ENCODE peak calls at places on chromosomes 12 and 14, in seven cellular contexts. One of them, this sample, is unnamed.

GRCh38 chr14:29242755-29243340 is 476.3 kb downstream of the FOXG1 start:
- DNase-seq in B cell: no peak
- DNase-seq in retina: peak; percentile 61
- DNase-seq in endothelial cell: no peak
- DNase-seq in naive thymus-derived CD4-positive, alpha-beta T cell: no peak
- DNase-seq in heart left ventricle: no peak
- DNase-seq in stimulated activated CD4-positive, alpha-beta T cell treated with anti-CD3 and anti-CD28 coated beads, TNF-alpha, amount 100 ng/mL, for 4 hours: no peak
- DNase-seq in this sample: no peak

GRCh38 chr12:71567562-71567961 is 96.1 kb downstream of the ZFC3H1 start:
- DNase-seq in heart left ventricle: no peak
- DNase-seq in stimulated activated CD4-positive, alpha-beta T cell treated with anti-CD3 and anti-CD28 coated beads, TNF-alpha, amount 100 ng/mL, for 4 hours: no peak
- DNase-seq in B cell: no peak
- DNase-seq in naive thymus-derived CD4-positive, alpha-beta T cell: no peak
- DNase-seq in endothelial cell: no peak
- DNase-seq in retina: no peak
- DNase-seq in this sample: no peak

GRCh38 chr14:99116741-99117295 is 155.2 kb downstream of the BCL11B start:
- DNase-seq in heart left ventricle: no peak
- DNase-seq in naive thymus-derived CD4-positive, alpha-beta T cell: no peak
- DNase-seq in retina: no peak
- DNase-seq in endothelial cell: no peak
- DNase-seq in B cell: no peak
- DNase-seq in stimulated activated CD4-positive, alpha-beta T cell treated with anti-CD3 and anti-CD28 coated beads, TNF-alpha, amount 100 ng/mL, for 4 hours: no peak
- DNase-seq in this sample: no peak

GRCh38 chr14:47678157-47678556 is 2.8 kb upstream of the MDGA2 start:
- DNase-seq in retina: no peak
- DNase-seq in B cell: no peak
- DNase-seq in naive thymus-derived CD4-positive, alpha-beta T cell: no peak
- DNase-seq in heart left ventricle: no peak
- DNase-seq in endothelial cell: no peak
- DNase-seq in stimulated activated CD4-positive, alpha-beta T cell treated with anti-CD3 and anti-CD28 coated beads, TNF-alpha, amount 100 ng/mL, for 4 hours: no peak
- DNase-seq in this sample: no peak

GRCh38 chr12:130713581-130713991 is 2.5 kb downstream of the RIMBP2 start:
- DNase-seq in endothelial cell: no peak
- DNase-seq in retina: peak; percentile 51
- DNase-seq in B cell: no peak
- DNase-seq in naive thymus-derived CD4-positive, alpha-beta T cell: no peak
- DNase-seq in stimulated activated CD4-positive, alpha-beta T cell treated with anti-CD3 and anti-CD28 coated beads, TNF-alpha, amount 100 ng/mL, for 4 hours: no peak
- DNase-seq in heart left ventricle: peak; percentile 56
- DNase-seq in this sample: peak; percentile 42

GRCh38 chr12:21476949-21477348 is 24.5 kb downstream of the RECQL start:
- DNase-seq in stimulated activated CD4-positive, alpha-beta T cell treated with anti-CD3 and anti-CD28 coated beads, TNF-alpha, amount 100 ng/mL, for 4 hours: no peak
- DNase-seq in heart left ventricle: no peak
- DNase-seq in B cell: no peak
- DNase-seq in endothelial cell: no peak
- DNase-seq in naive thymus-derived CD4-positive, alpha-beta T cell: no peak
- DNase-seq in retina: no peak
- DNase-seq in this sample: no peak

GRCh38 chr14:103189481-103190470 is 66.5 kb downstream of the TNFAIP2 start:
- DNase-seq in retina: no peak
- DNase-seq in stimulated activated CD4-positive, alpha-beta T cell treated with anti-CD3 and anti-CD28 coated beads, TNF-alpha, amount 100 ng/mL, for 4 hours: no peak
- DNase-seq in naive thymus-derived CD4-positive, alpha-beta T cell: no peak
- DNase-seq in heart left ventricle: no peak
- DNase-seq in endothelial cell: no peak
- DNase-seq in B cell: no peak
- DNase-seq in this sample: no peak

GRCh38 chr12:76643438-76643837 is 83.9 kb upstream of the OSBPL8 start:
- DNase-seq in retina: no peak
- DNase-seq in stimulated activated CD4-positive, alpha-beta T cell treated with anti-CD3 and anti-CD28 coated beads, TNF-alpha, amount 100 ng/mL, for 4 hours: no peak
- DNase-seq in endothelial cell: no peak
- DNase-seq in naive thymus-derived CD4-positive, alpha-beta T cell: no peak
- DNase-seq in heart left ventricle: no peak
- DNase-seq in B cell: no peak
- DNase-seq in this sample: no peak

GRCh38 chr12:98073610-98074009 is 441.8 kb upstream of the TMPO start:
- DNase-seq in stimulated activated CD4-positive, alpha-beta T cell treated with anti-CD3 and anti-CD28 coated beads, TNF-alpha, amount 100 ng/mL, for 4 hours: no peak
- DNase-seq in endothelial cell: no peak
- DNase-seq in retina: no peak
- DNase-seq in naive thymus-derived CD4-positive, alpha-beta T cell: no peak
- DNase-seq in B cell: no peak
- DNase-seq in heart left ventricle: no peak
- DNase-seq in this sample: peak; percentile 12

GRCh38 chr12:91685917-91686316 is 459.7 kb downstream of the BTG1 start:
- DNase-seq in stimulated activated CD4-positive, alpha-beta T cell treated with anti-CD3 and anti-CD28 coated beads, TNF-alpha, amount 100 ng/mL, for 4 hours: no peak
- DNase-seq in naive thymus-derived CD4-positive, alpha-beta T cell: no peak
- DNase-seq in B cell: no peak
- DNase-seq in retina: no peak
- DNase-seq in endothelial cell: no peak
- DNase-seq in heart left ventricle: no peak
- DNase-seq in this sample: no peak

GRCh38 chr12:68559984-68560822 is 50.5 kb upstream of the RAP1B start:
- DNase-seq in endothelial cell: peak; percentile 5
- DNase-seq in stimulated activated CD4-positive, alpha-beta T cell treated with anti-CD3 and anti-CD28 coated beads, TNF-alpha, amount 100 ng/mL, for 4 hours: no peak
- DNase-seq in retina: no peak
- DNase-seq in heart left ventricle: no peak
- DNase-seq in naive thymus-derived CD4-positive, alpha-beta T cell: no peak
- DNase-seq in B cell: no peak
- DNase-seq in this sample: no peak

GRCh38 chr14:104192146-104192882 is 53.9 kb downstream of the KIF26A start:
- DNase-seq in endothelial cell: no peak
- DNase-seq in stimulated activated CD4-positive, alpha-beta T cell treated with anti-CD3 and anti-CD28 coated beads, TNF-alpha, amount 100 ng/mL, for 4 hours: no peak
- DNase-seq in B cell: no peak
- DNase-seq in retina: no peak
- DNase-seq in heart left ventricle: no peak
- DNase-seq in naive thymus-derived CD4-positive, alpha-beta T cell: no peak
- DNase-seq in this sample: no peak

GRCh38 chr14:95662376-95663186 is 23.6 kb upstream of the TCL1B start:
- DNase-seq in B cell: peak; percentile 44
- DNase-seq in stimulated activated CD4-positive, alpha-beta T cell treated with anti-CD3 and anti-CD28 coated beads, TNF-alpha, amount 100 ng/mL, for 4 hours: no peak
- DNase-seq in naive thymus-derived CD4-positive, alpha-beta T cell: no peak
- DNase-seq in retina: no peak
- DNase-seq in endothelial cell: no peak
- DNase-seq in heart left ventricle: no peak
- DNase-seq in this sample: no peak

GRCh38 chr12:107891967-107892366 is 117.5 kb downstream of the ASCL4 start:
- DNase-seq in B cell: no peak
- DNase-seq in retina: no peak
- DNase-seq in endothelial cell: peak; percentile 34
- DNase-seq in naive thymus-derived CD4-positive, alpha-beta T cell: no peak
- DNase-seq in stimulated activated CD4-positive, alpha-beta T cell treated with anti-CD3 and anti-CD28 coated beads, TNF-alpha, amount 100 ng/mL, for 4 hours: no peak
- DNase-seq in heart left ventricle: no peak
- DNase-seq in this sample: no peak

GRCh38 chr12:22042981-22043669 is 2.9 kb upstream of the CMAS start:
- DNase-seq in endothelial cell: no peak
- DNase-seq in B cell: no peak
- DNase-seq in retina: no peak
- DNase-seq in heart left ventricle: no peak
- DNase-seq in naive thymus-derived CD4-positive, alpha-beta T cell: no peak
- DNase-seq in stimulated activated CD4-positive, alpha-beta T cell treated with anti-CD3 and anti-CD28 coated beads, TNF-alpha, amount 100 ng/mL, for 4 hours: no peak
- DNase-seq in this sample: no peak

GRCh38 chr12:50579757-50580267 is 75.0 kb downstream of the DIP2B start:
- DNase-seq in stimulated activated CD4-positive, alpha-beta T cell treated with anti-CD3 and anti-CD28 coated beads, TNF-alpha, amount 100 ng/mL, for 4 hours: no peak
- DNase-seq in heart left ventricle: no peak
- DNase-seq in retina: no peak
- DNase-seq in B cell: peak; percentile 30
- DNase-seq in endothelial cell: no peak
- DNase-seq in naive thymus-derived CD4-positive, alpha-beta T cell: no peak
- DNase-seq in this sample: no peak

GRCh38 chr12:20865873-20866272 is 55.4 kb downstream of the SLCO1B3 start:
- DNase-seq in naive thymus-derived CD4-positive, alpha-beta T cell: no peak
- DNase-seq in retina: no peak
- DNase-seq in stimulated activated CD4-positive, alpha-beta T cell treated with anti-CD3 and anti-CD28 coated beads, TNF-alpha, amount 100 ng/mL, for 4 hours: no peak
- DNase-seq in heart left ventricle: no peak
- DNase-seq in B cell: no peak
- DNase-seq in endothelial cell: no peak
- DNase-seq in this sample: no peak

GRCh38 chr14:92491782-92492181 is 21.8 kb upstream of the RIN3 start:
- DNase-seq in stimulated activated CD4-positive, alpha-beta T cell treated with anti-CD3 and anti-CD28 coated beads, TNF-alpha, amount 100 ng/mL, for 4 hours: no peak
- DNase-seq in endothelial cell: no peak
- DNase-seq in retina: no peak
- DNase-seq in B cell: no peak
- DNase-seq in heart left ventricle: no peak
- DNase-seq in naive thymus-derived CD4-positive, alpha-beta T cell: no peak
- DNase-seq in this sample: no peak

GRCh38 chr12:65565601-65566560 is 258.4 kb upstream of the HMGA2 start:
- DNase-seq in retina: no peak
- DNase-seq in endothelial cell: no peak
- DNase-seq in heart left ventricle: no peak
- DNase-seq in B cell: no peak
- DNase-seq in stimulated activated CD4-positive, alpha-beta T cell treated with anti-CD3 and anti-CD28 coated beads, TNF-alpha, amount 100 ng/mL, for 4 hours: no peak
- DNase-seq in naive thymus-derived CD4-positive, alpha-beta T cell: no peak
- DNase-seq in this sample: no peak

GRCh38 chr14:88468396-88468795 is 82.9 kb downstream of the SPATA7 start:
- DNase-seq in retina: no peak
- DNase-seq in stimulated activated CD4-positive, alpha-beta T cell treated with anti-CD3 and anti-CD28 coated beads, TNF-alpha, amount 100 ng/mL, for 4 hours: no peak
- DNase-seq in B cell: no peak
- DNase-seq in endothelial cell: no peak
- DNase-seq in heart left ventricle: no peak
- DNase-seq in naive thymus-derived CD4-positive, alpha-beta T cell: no peak
- DNase-seq in this sample: no peak

GRCh38 chr14:99755629-99756603 is 37.3 kb upstream of the EML1 start:
- DNase-seq in heart left ventricle: peak; percentile 91
- DNase-seq in endothelial cell: no peak
- DNase-seq in naive thymus-derived CD4-positive, alpha-beta T cell: no peak
- DNase-seq in stimulated activated CD4-positive, alpha-beta T cell treated with anti-CD3 and anti-CD28 coated beads, TNF-alpha, amount 100 ng/mL, for 4 hours: no peak
- DNase-seq in retina: no peak
- DNase-seq in B cell: no peak
- DNase-seq in this sample: peak; percentile 64

GRCh38 chr14:21068521-21069387 is 1.4 kb upstream of the ARHGEF40 start:
- DNase-seq in B cell: peak; percentile 82
- DNase-seq in retina: peak; percentile 78
- DNase-seq in heart left ventricle: no peak
- DNase-seq in endothelial cell: peak; percentile 67
- DNase-seq in stimulated activated CD4-positive, alpha-beta T cell treated with anti-CD3 and anti-CD28 coated beads, TNF-alpha, amount 100 ng/mL, for 4 hours: peak; percentile 23
- DNase-seq in naive thymus-derived CD4-positive, alpha-beta T cell: peak; percentile 35
- DNase-seq in this sample: peak; percentile 69

GRCh38 chr14:21894003-21894897 is 220.6 kb upstream of the OR4E1 start:
- DNase-seq in B cell: no peak
- DNase-seq in naive thymus-derived CD4-positive, alpha-beta T cell: peak; percentile 35
- DNase-seq in retina: no peak
- DNase-seq in endothelial cell: peak; percentile 56
- DNase-seq in heart left ventricle: no peak
- DNase-seq in stimulated activated CD4-positive, alpha-beta T cell treated with anti-CD3 and anti-CD28 coated beads, TNF-alpha, amount 100 ng/mL, for 4 hours: peak; percentile 25
- DNase-seq in this sample: peak; percentile 10

GRCh38 chr12:108180255-108181094 is 51.4 kb downstream of the WSCD2 start:
- DNase-seq in naive thymus-derived CD4-positive, alpha-beta T cell: no peak
- DNase-seq in stimulated activated CD4-positive, alpha-beta T cell treated with anti-CD3 and anti-CD28 coated beads, TNF-alpha, amount 100 ng/mL, for 4 hours: no peak
- DNase-seq in B cell: no peak
- DNase-seq in retina: no peak
- DNase-seq in heart left ventricle: no peak
- DNase-seq in endothelial cell: no peak
- DNase-seq in this sample: no peak

GRCh38 chr14:104776481-104776880 is 19.1 kb downstream of the AKT1 start:
- DNase-seq in B cell: no peak
- DNase-seq in endothelial cell: no peak
- DNase-seq in naive thymus-derived CD4-positive, alpha-beta T cell: no peak
- DNase-seq in retina: no peak
- DNase-seq in heart left ventricle: no peak
- DNase-seq in stimulated activated CD4-positive, alpha-beta T cell treated with anti-CD3 and anti-CD28 coated beads, TNF-alpha, amount 100 ng/mL, for 4 hours: no peak
- DNase-seq in this sample: no peak

GRCh38 chr14:75274899-75275569 is 3.6 kb upstream of the FOS start:
- DNase-seq in endothelial cell: no peak
- DNase-seq in naive thymus-derived CD4-positive, alpha-beta T cell: peak; percentile 76
- DNase-seq in heart left ventricle: peak; percentile 71
- DNase-seq in B cell: peak; percentile 79
- DNase-seq in stimulated activated CD4-positive, alpha-beta T cell treated with anti-CD3 and anti-CD28 coated beads, TNF-alpha, amount 100 ng/mL, for 4 hours: no peak
- DNase-seq in retina: no peak
- DNase-seq in this sample: peak; percentile 17

GRCh38 chr14:77603654-77604270 is 12.7 kb downstream of the SPTLC2 start:
- DNase-seq in heart left ventricle: peak; percentile 65
- DNase-seq in B cell: no peak
- DNase-seq in stimulated activated CD4-positive, alpha-beta T cell treated with anti-CD3 and anti-CD28 coated beads, TNF-alpha, amount 100 ng/mL, for 4 hours: no peak
- DNase-seq in naive thymus-derived CD4-positive, alpha-beta T cell: no peak
- DNase-seq in retina: peak; percentile 17
- DNase-seq in endothelial cell: no peak
- DNase-seq in this sample: peak; percentile 9

GRCh38 chr14:23345987-23346692 is 6.5 kb downstream of the SLC22A17 start:
- DNase-seq in naive thymus-derived CD4-positive, alpha-beta T cell: no peak
- DNase-seq in B cell: no peak
- DNase-seq in endothelial cell: no peak
- DNase-seq in retina: no peak
- DNase-seq in heart left ventricle: no peak
- DNase-seq in stimulated activated CD4-positive, alpha-beta T cell treated with anti-CD3 and anti-CD28 coated beads, TNF-alpha, amount 100 ng/mL, for 4 hours: no peak
- DNase-seq in this sample: no peak

GRCh38 chr14:88470542-88471440 is 84.0 kb downstream of the PTPN21 start:
- DNase-seq in retina: no peak
- DNase-seq in B cell: no peak
- DNase-seq in endothelial cell: no peak
- DNase-seq in naive thymus-derived CD4-positive, alpha-beta T cell: no peak
- DNase-seq in heart left ventricle: no peak
- DNase-seq in stimulated activated CD4-positive, alpha-beta T cell treated with anti-CD3 and anti-CD28 coated beads, TNF-alpha, amount 100 ng/mL, for 4 hours: no peak
- DNase-seq in this sample: no peak

GRCh38 chr12:612293-612692 is 51.0 kb downstream of the NINJ2 start:
- DNase-seq in endothelial cell: no peak
- DNase-seq in retina: no peak
- DNase-seq in B cell: no peak
- DNase-seq in naive thymus-derived CD4-positive, alpha-beta T cell: no peak
- DNase-seq in heart left ventricle: no peak
- DNase-seq in stimulated activated CD4-positive, alpha-beta T cell treated with anti-CD3 and anti-CD28 coated beads, TNF-alpha, amount 100 ng/mL, for 4 hours: no peak
- DNase-seq in this sample: no peak

GRCh38 chr12:632102-632696 is 31.0 kb downstream of the NINJ2 start:
- DNase-seq in stimulated activated CD4-positive, alpha-beta T cell treated with anti-CD3 and anti-CD28 coated beads, TNF-alpha, amount 100 ng/mL, for 4 hours: no peak
- DNase-seq in naive thymus-derived CD4-positive, alpha-beta T cell: no peak
- DNase-seq in heart left ventricle: no peak
- DNase-seq in B cell: no peak
- DNase-seq in endothelial cell: no peak
- DNase-seq in retina: peak; percentile 16
- DNase-seq in this sample: peak; percentile 56

GRCh38 chr14:49975286-49975685 is 82.4 kb downstream of the ARF6 start:
- DNase-seq in endothelial cell: no peak
- DNase-seq in B cell: no peak
- DNase-seq in retina: no peak
- DNase-seq in stimulated activated CD4-positive, alpha-beta T cell treated with anti-CD3 and anti-CD28 coated beads, TNF-alpha, amount 100 ng/mL, for 4 hours: no peak
- DNase-seq in naive thymus-derived CD4-positive, alpha-beta T cell: no peak
- DNase-seq in heart left ventricle: no peak
- DNase-seq in this sample: no peak

GRCh38 chr14:52089208-52089607 is 20.3 kb upstream of the NID2 start:
- DNase-seq in endothelial cell: no peak
- DNase-seq in heart left ventricle: no peak
- DNase-seq in retina: no peak
- DNase-seq in B cell: no peak
- DNase-seq in naive thymus-derived CD4-positive, alpha-beta T cell: no peak
- DNase-seq in stimulated activated CD4-positive, alpha-beta T cell treated with anti-CD3 and anti-CD28 coated beads, TNF-alpha, amount 100 ng/mL, for 4 hours: no peak
- DNase-seq in this sample: no peak

GRCh38 chr14:69424139-69424923 is 25.8 kb downstream of the SLC39A9 start:
- DNase-seq in B cell: no peak
- DNase-seq in stimulated activated CD4-positive, alpha-beta T cell treated with anti-CD3 and anti-CD28 coated beads, TNF-alpha, amount 100 ng/mL, for 4 hours: no peak
- DNase-seq in retina: no peak
- DNase-seq in heart left ventricle: no peak
- DNase-seq in naive thymus-derived CD4-positive, alpha-beta T cell: no peak
- DNase-seq in endothelial cell: no peak
- DNase-seq in this sample: no peak

GRCh38 chr12:45224311-45224710 is 8.4 kb downstream of the ANO6 start:
- DNase-seq in B cell: no peak
- DNase-seq in stimulated activated CD4-positive, alpha-beta T cell treated with anti-CD3 and anti-CD28 coated beads, TNF-alpha, amount 100 ng/mL, for 4 hours: no peak
- DNase-seq in endothelial cell: no peak
- DNase-seq in naive thymus-derived CD4-positive, alpha-beta T cell: no peak
- DNase-seq in retina: no peak
- DNase-seq in heart left ventricle: no peak
- DNase-seq in this sample: no peak

GRCh38 chr14:70808402-70809237 is 693 bp downstream of the MAP3K9 start:
- DNase-seq in endothelial cell: peak; percentile 41
- DNase-seq in stimulated activated CD4-positive, alpha-beta T cell treated with anti-CD3 and anti-CD28 coated beads, TNF-alpha, amount 100 ng/mL, for 4 hours: no peak
- DNase-seq in B cell: peak; percentile 71
- DNase-seq in naive thymus-derived CD4-positive, alpha-beta T cell: no peak
- DNase-seq in retina: peak; percentile 85
- DNase-seq in heart left ventricle: peak; percentile 76
- DNase-seq in this sample: peak; percentile 50

GRCh38 chr12:101015021-101015420 is 195.0 kb downstream of the SLC5A8 start:
- DNase-seq in retina: no peak
- DNase-seq in endothelial cell: no peak
- DNase-seq in B cell: no peak
- DNase-seq in stimulated activated CD4-positive, alpha-beta T cell treated with anti-CD3 and anti-CD28 coated beads, TNF-alpha, amount 100 ng/mL, for 4 hours: no peak
- DNase-seq in heart left ventricle: no peak
- DNase-seq in naive thymus-derived CD4-positive, alpha-beta T cell: no peak
- DNase-seq in this sample: no peak

GRCh38 chr12:119668315-119668651 is 350 bp downstream of the PRKAB1 start:
- DNase-seq in naive thymus-derived CD4-positive, alpha-beta T cell: no peak
- DNase-seq in retina: no peak
- DNase-seq in heart left ventricle: no peak
- DNase-seq in stimulated activated CD4-positive, alpha-beta T cell treated with anti-CD3 and anti-CD28 coated beads, TNF-alpha, amount 100 ng/mL, for 4 hours: no peak
- DNase-seq in endothelial cell: no peak
- DNase-seq in B cell: no peak
- DNase-seq in this sample: no peak

This sample was measured in thyroid gland.